ENCODE peak calls at places on chromosomes 12 and 14, in five cellular contexts. K is thyroid gland, H is lower lobe of right lung, S is coronary artery, D is HCT116. R is an unnamed sample.

GRCh38 chr12:116376354-116377193 is 99.1 kb upstream of the MED13L start:
- DNase-seq in H (no peak), D (no peak), S (no peak), K (no peak), R (no peak)

GRCh38 chr14:94889520-94890312 is 119.8 kb upstream of the GSC start:
- DNase-seq in K (no peak), S (no peak), H (no peak), D (no peak), R (no peak)

GRCh38 chr12:78181544-78182162 is 351.0 kb downstream of the NAV3 start:
- DNase-seq in H (no peak), D (no peak), K (no peak), S (no peak), R (no peak)

GRCh38 chr12:100574262-100575074 is 984 bp downstream of the GAS2L3 start:
- DNase-seq in H (peak), D (no peak), S (no peak), K (peak), R (no peak)

GRCh38 chr14:65137648-65138317 is 35.5 kb upstream of the MAX start:
- DNase-seq in D (no peak), S (no peak), K (no peak), H (no peak), R (no peak)

GRCh38 chr14:29085546-29085945 is 319.0 kb downstream of the FOXG1 start:
- DNase-seq in H (no peak), D (no peak), K (no peak), S (no peak), R (no peak)

GRCh38 chr14:33943081-33943480 is 7.8 kb downstream of the EGLN3 start:
- DNase-seq in S (no peak), D (no peak), K (peak), H (no peak), R (no peak)

GRCh38 chr12:10673660-10674384 is at the start of gene STYK1:
- DNase-seq in H (peak), K (peak), S (no peak), D (peak), R (peak)

GRCh38 chr14:102772781-102773570 is 4.3 kb upstream of the TRAF3 start:
- DNase-seq in D (no peak), K (no peak), S (no peak), H (peak), R (no peak)

GRCh38 chr12:105228966-105229365 is 7.0 kb downstream of the APPL2 start:
- DNase-seq in K (no peak), D (no peak), S (no peak), H (no peak), R (no peak)

GRCh38 chr12:45219621-45220020 is 3.7 kb downstream of the ANO6 start:
- DNase-seq in H (no peak), S (no peak), K (no peak), D (no peak), R (no peak)

GRCh38 chr14:87049886-87050820 is 942.8 kb downstream of the GALC start:
- DNase-seq in S (no peak), H (no peak), D (no peak), K (no peak), R (no peak)

GRCh38 chr12:126353604-126354003 is 1288.4 kb downstream of the AACS start:
- DNase-seq in D (no peak), K (no peak), H (no peak), S (no peak), R (no peak)

GRCh38 chr14:39505812-39506211 is 73.6 kb upstream of the FBXO33 start:
- DNase-seq in H (no peak), S (no peak), K (no peak), D (no peak), R (no peak)

GRCh38 chr12:50984899-50985298 is 32.6 kb downstream of the HIGD1C start:
- DNase-seq in H (no peak), K (no peak), S (no peak), D (no peak), R (no peak)

GRCh38 chr12:10331642-10332239 is 24.1 kb downstream of the KLRD1 start:
- DNase-seq in K (no peak), H (no peak), S (no peak), D (peak), R (peak)

GRCh38 chr12:77493311-77493710 is 337.4 kb upstream of the NAV3 start:
- DNase-seq in H (no peak), S (no peak), D (no peak), K (no peak), R (no peak)

GRCh38 chr14:20415723-20416622 is 2.7 kb upstream of the TEP1 start:
- DNase-seq in K (peak), D (peak), S (no peak), H (no peak), R (no peak)

GRCh38 chr12:53963434-53964314 is 9.0 kb downstream of the HOXC12 start:
- DNase-seq in D (no peak), K (no peak), H (no peak), S (no peak), R (no peak)

GRCh38 chr12:78189656-78190055 is 359.0 kb downstream of the NAV3 start:
- DNase-seq in D (no peak), H (no peak), K (no peak), S (no peak), R (no peak)

GRCh38 chr12:127487031-127487430 is 779.9 kb upstream of the TMEM132C start:
- DNase-seq in K (no peak), H (no peak), S (no peak), D (no peak), R (no peak)

GRCh38 chr12:84976133-84976532 is 59.9 kb downstream of the TSPAN19 start:
- DNase-seq in D (no peak), H (no peak), S (peak), K (no peak), R (no peak)

DNA sequence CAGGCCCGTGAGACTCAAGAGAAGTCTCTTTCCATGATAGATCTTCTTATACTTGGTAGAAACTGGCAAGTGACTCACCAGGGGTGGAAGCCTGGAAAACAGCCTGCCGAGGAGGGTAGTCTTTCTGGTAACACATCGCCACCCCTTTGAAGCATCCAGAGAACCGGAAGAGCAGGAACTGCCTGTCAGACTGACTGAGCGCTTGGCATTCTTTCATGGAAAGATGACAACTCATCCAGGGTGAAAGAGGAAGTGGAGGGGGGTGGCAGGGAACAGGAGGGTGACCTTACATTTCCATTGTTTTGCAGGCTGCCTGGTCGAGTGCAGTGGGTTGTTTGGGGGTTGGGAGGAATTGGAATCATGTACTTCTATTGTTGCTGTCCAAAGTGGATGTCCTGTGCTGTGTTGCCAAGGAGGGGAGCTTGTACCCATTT is 34.5 kb downstream of the PRKCH start:
- DNase-seq in K (peak), H (peak), D (peak), S (no peak), R (peak)
- H3K4me3 ChIP-seq in K (no peak), H (no peak), D (peak), S (no peak), R (no peak)

GRCh38 chr12:49021292-49021915 is 2.8 kb upstream of the PRKAG1 start:
- DNase-seq in H (no peak), S (peak), D (no peak), K (no peak), R (no peak)

GRCh38 chr12:49018282-49019119 is at the start of gene PRKAG1:
- DNase-seq in K (peak), S (peak), H (peak), D (peak), R (peak)

GRCh38 chr12:49019120-49019430 is 499 bp upstream of the PRKAG1 start:
- DNase-seq in H (no peak), S (no peak), D (no peak), K (no peak), R (no peak)

GRCh38 chr12:49020441-49020840 is 1.9 kb upstream of the PRKAG1 start:
- DNase-seq in D (no peak), S (peak), K (no peak), H (no peak), R (no peak)

GRCh38 chr12:49019435-49020317 is 1.1 kb upstream of the PRKAG1 start:
- DNase-seq in S (peak), D (no peak), K (no peak), H (no peak), R (no peak)
- TF ChIP-seq CTCF in S (no peak), D (no peak), K (no peak), H (peak), R (peak)

GRCh38 chr12:69610729-69611128 is at the start of gene LRRC10:
- DNase-seq in S (no peak), H (no peak), D (no peak), K (no peak), R (no peak)
- H3K4me3 ChIP-seq in S (no peak), H (no peak), D (no peak), K (no peak), R (no peak)

DNA sequence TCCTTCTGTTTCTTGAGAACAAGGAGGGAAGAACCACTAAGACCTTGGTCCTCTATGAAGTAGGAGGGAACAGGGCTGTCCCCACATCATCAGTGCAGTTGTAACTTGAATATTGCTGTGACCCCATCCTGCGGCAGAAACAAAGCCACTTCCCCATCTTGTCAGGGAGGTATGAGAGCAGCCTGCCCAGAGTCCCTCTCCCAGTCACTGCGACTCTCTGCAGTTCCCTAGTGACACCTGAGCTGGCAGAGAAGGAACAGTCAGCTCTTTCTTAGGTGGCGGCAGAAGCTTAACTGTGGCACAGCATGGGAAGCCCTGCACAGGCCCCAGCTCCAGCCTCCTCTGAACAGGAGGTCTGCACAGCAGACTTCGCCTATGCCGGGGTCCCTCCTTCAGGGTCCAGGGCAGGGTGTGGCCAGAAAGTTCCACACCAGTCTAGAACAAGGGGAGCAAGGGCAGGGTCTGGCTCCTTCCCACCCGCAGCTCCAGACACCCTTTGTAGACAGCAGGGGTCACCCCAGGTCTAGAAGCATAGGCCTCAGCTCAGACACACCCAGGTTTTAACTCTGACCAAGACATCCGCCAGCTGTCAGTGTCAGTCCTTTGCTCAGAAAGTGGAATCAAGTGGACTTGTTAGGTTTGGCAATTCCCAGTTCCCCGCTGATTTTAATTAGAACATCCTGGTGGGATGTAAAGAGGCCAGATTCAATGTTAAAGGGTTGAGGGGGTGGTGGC is 36.8 kb downstream of the DEGS2 start:
- DNase-seq in H (no peak), S (no peak), D (no peak), K (no peak), R (no peak)
- TF ChIP-seq CTCF in H (no peak), S (no peak), D (no peak), K (no peak), R (no peak)

DNA sequence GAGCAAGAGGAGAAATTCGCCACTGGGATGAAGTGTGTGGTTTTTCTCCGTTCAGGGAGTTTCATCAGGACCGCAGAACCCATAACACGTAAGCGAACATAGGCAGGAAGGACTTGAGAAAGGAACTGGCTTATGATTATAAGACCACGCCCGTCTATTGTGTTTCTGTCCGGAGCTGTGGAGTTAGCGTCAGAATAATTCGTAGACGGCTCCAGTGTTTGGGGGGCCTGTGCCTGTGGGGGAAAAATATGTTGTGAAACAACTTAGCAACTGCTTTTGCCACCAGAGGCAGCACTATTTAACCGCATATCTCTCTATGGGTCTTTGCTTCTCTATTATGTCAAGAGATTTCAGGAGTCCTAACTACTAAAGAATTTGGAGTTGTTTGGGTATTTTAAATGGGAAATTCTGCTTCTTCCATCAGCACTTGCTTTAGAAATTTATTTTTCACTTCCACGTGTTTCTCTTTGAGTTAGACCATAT is 506 bp upstream of the CLEC14A start:
- DNase-seq in D (no peak), S (no peak), K (no peak), H (no peak), R (no peak)
- H3K4me3 ChIP-seq in D (no peak), S (peak), K (no peak), H (peak), R (no peak)

DNA sequence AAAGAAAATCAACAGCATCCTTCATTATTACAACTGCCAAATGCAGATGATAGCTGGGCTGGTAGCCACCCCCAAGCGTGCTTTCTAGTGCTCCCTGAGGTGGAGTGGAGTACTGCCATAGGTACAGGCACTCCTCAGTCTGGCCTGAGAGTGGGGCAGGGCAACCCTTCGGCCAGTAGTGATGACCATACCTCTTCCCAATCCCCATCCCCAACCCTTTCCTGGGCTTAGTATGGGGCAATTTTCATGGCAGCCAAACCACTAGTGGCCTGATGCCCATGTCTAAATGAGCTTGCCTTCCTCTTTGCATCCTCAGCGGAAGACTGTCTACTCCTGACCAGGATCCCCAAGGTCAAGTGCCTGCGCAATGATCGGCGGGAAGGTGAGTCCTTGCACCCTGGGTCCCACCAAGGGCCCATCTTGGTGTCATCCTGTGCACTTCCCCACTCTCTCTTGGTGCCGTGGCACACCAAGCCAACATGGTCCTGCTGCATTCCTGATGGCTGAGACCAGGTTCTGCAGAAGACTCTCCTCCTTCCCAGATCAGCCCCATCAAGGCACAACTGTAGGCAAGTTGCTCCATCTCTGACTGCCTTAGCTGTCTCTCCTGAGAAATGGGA is 65.8 kb downstream of the GALNT16 start:
- DNase-seq in D (no peak), K (no peak), S (peak), H (no peak), R (no peak)
- TF ChIP-seq CTCF in D (no peak), K (no peak), S (no peak), H (no peak), R (no peak)

GRCh38 chr12:103834897-103835390 is 6.1 kb downstream of the NT5DC3 start:
- DNase-seq in K (no peak), H (no peak), D (no peak), S (no peak), R (no peak)
- H3K4me3 ChIP-seq in K (no peak), H (no peak), D (no peak), S (peak), R (no peak)

GRCh38 chr12:111171832-111172231 is 197.1 kb downstream of the PHETA1 start:
- DNase-seq in K (no peak), S (no peak), D (no peak), H (no peak), R (no peak)

GRCh38 chr12:111175404-111175803 is 193.5 kb downstream of the PHETA1 start:
- DNase-seq in H (no peak), S (no peak), D (no peak), K (no peak), R (no peak)

GRCh38 chr12:111171334-111171733 is 197.6 kb downstream of the PHETA1 start:
- DNase-seq in S (no peak), D (no peak), H (no peak), K (no peak), R (no peak)

GRCh38 chr12:111173391-111174282 is 195.3 kb downstream of the PHETA1 start:
- DNase-seq in H (no peak), D (no peak), K (peak), S (no peak), R (no peak)

DNA sequence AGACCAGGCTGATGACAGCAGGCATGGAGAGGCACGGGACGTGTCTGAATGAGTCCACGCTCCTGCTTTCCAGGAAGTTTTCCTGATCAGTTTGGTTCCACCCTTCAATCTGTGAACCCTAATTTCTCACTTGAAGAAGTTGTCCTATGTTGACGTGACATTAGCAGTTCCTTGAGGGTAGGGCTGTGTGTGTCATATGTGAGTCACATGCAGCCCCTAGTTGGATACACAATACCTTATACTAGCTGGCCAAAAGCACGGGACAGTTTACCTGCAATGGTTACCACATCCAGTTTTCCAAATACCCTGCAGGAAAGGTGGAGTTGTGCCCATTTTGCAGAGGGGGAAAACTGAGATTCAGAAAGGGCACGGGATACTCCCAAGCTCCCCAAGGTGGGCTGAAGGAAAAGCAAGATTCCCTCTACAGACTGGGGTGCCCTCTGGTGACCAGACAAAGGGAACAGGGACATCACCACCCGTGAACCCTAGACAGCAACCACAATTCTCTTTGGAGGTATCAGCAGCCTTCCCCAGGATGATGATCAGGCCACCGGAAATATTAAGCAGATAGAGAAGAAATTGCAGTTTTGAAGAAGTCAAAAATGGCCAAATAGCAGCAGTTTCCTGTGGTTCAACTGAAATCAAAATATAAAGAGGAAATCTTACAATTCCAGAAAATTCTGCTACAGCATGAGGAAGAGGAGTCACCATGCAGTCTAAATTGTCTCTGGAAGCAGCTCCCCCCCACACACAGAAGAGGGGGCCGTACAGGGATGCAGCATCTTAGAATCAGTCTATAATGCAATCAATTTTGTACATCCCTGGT is 194.4 kb downstream of the PHETA1 start:
- DNase-seq in S (no peak), H (no peak), D (peak), K (no peak), R (no peak)
- TF ChIP-seq CTCF in S (no peak), H (peak), D (peak), K (no peak), R (no peak)

DNA sequence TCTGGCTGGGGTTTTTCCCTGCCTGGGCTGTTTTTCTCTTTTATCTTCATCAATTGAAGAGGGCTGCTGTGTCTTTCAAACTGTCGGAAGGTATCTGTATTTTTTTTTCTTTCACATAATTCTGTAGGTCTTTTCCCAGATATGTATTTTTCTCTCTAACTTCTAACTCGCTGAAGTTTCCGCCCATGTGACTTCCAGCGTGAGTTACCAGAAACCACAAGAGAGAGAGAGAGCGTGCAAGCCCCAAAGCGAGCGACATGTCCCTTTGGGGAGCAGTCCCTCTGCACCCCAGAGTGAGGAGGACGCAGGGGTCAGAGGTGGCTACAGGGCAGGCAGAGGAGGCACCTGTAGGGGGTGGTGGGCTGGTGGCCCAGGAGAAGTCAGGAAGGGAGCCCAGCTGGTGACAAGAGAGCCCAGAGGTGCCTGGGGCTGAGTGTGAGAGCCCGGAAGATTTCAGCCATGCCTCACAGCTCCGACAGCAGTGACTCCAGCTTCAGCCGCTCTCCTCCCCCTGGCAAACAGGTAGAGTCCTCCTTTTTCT is at the start of gene BATF:
- DNase-seq in H (peak), S (no peak), K (peak), D (no peak), R (no peak)
- H3K4me3 ChIP-seq in H (peak), S (peak), K (no peak), D (no peak), R (no peak)

GRCh38 chr14:101707863-101708620 is 53.5 kb upstream of the PPP2R5C start:
- DNase-seq in S (no peak), D (no peak), K (peak), H (no peak), R (no peak)

GRCh38 chr14:101708853-101709532 is 52.5 kb upstream of the PPP2R5C start:
- DNase-seq in S (no peak), H (no peak), K (peak), D (no peak), R (no peak)

GRCh38 chr14:101711041-101711861 is 50.3 kb upstream of the PPP2R5C start:
- DNase-seq in S (no peak), H (no peak), D (no peak), K (peak), R (no peak)

GRCh38 chr14:101709962-101710891 is 51.3 kb upstream of the PPP2R5C start:
- DNase-seq in D (peak), S (no peak), K (no peak), H (no peak), R (no peak)

DNA sequence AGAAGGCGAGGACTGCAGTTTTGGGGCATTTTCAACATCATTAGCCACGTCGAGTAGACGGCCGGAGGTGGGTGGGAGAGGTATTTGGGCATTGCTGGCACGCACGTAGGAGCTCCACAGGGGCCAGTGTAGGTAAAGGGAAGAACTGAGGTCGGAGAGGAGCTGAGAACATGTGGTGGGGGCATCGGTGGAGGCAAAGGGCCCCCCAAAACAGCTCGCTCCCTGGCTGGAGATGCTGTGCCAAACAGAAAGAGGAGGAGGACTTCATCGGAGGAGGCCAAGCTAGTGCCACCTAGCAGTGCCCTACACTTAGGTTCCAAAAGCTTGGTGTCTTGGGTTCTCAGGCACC is 52.0 kb upstream of the PPP2R5C start:
- DNase-seq in K (no peak), S (no peak), D (no peak), H (no peak), R (no peak)
- TF ChIP-seq CTCF in K (no peak), S (no peak), D (no peak), H (no peak), R (no peak)